ENCODE peak calls at places on chromosomes 1 and 21, in seven cellular contexts. W is iris pigment epithelial cell, B is immature natural killer cell, A is Ammon's horn, V is posterior vena cava, Z is IMR-90, G is SK-N-SH. P is an unnamed sample.

GRCh38 chr1:154624756-154625643 is 17.0 kb upstream of the ADAR start:
- DNase-seq in W (peak), B (no peak), A (no peak), V (no peak), Z (peak), G (no peak), P (no peak)

GRCh38 chr1:241870290-241870689 is 22.3 kb downstream of the EXO1 start:
- DNase-seq in W (no peak), B (no peak), A (no peak), V (no peak), Z (no peak), G (no peak), P (no peak)

GRCh38 chr21:42003051-42003461 is 7.1 kb downstream of the ZBTB21 start:
- DNase-seq in W (peak), B (no peak), A (no peak), V (no peak), Z (peak), G (no peak), P (no peak)

GRCh38 chr1:183281039-183281438 is 95.0 kb downstream of the LAMC2 start:
- DNase-seq in W (peak), B (no peak), A (no peak), V (peak), Z (peak), G (no peak), P (no peak)

GRCh38 chr1:183349201-183349711 is 68.9 kb downstream of the NMNAT2 start:
- DNase-seq in W (peak), B (no peak), A (peak), V (no peak), Z (peak), G (no peak), P (no peak)

GRCh38 chr1:4058706-4059105 is 158.6 kb upstream of the C1orf174 start:
- DNase-seq in W (no peak), B (no peak), A (no peak), V (no peak), Z (no peak), G (no peak), P (peak)

GRCh38 chr1:205497351-205497750 is 7.1 kb upstream of the CDK18 start:
- DNase-seq in W (no peak), B (no peak), A (no peak), V (no peak), Z (no peak), G (no peak), P (no peak)

GRCh38 chr1:46246548-46247432 is 773 bp upstream of the RAD54L start:
- DNase-seq in W (peak), B (no peak), A (no peak), V (peak), Z (peak), G (peak), P (peak)

GRCh38 chr21:44666401-44667320 is at the start of gene KRTAP12-2:
- DNase-seq in W (no peak), B (no peak), A (no peak), V (no peak), Z (no peak), G (no peak), P (no peak)

GRCh38 chr1:235946570-235946981 is 79.9 kb upstream of the LYST start:
- DNase-seq in W (peak), B (no peak), A (no peak), V (no peak), Z (peak), G (no peak), P (no peak)

GRCh38 chr1:118253310-118253903 is 68.4 kb upstream of the SPAG17 start:
- DNase-seq in W (no peak), B (no peak), A (no peak), V (no peak), Z (no peak), G (no peak), P (no peak)

GRCh38 chr1:228349701-228350171 is 56.9 kb downstream of the TRIM11 start:
- DNase-seq in W (no peak), B (no peak), A (no peak), V (peak), Z (no peak), G (no peak), P (no peak)

GRCh38 chr1:12600335-12600734 is 17.7 kb downstream of the DHRS3 start:
- DNase-seq in W (no peak), B (no peak), A (peak), V (peak), Z (no peak), G (no peak), P (no peak)

GRCh38 chr1:15900662-15901279 is 53.3 kb downstream of the SPEN start:
- DNase-seq in W (no peak), B (no peak), A (peak), V (no peak), Z (no peak), G (no peak), P (no peak)

GRCh38 chr1:94463765-94464330 is 45.7 kb downstream of the ABCD3 start:
- DNase-seq in W (peak), B (peak), A (peak), V (no peak), Z (peak), G (peak), P (peak)

GRCh38 chr21:45451771-45452182 is 46.8 kb downstream of the COL18A1 start:
- DNase-seq in W (no peak), B (no peak), A (no peak), V (peak), Z (no peak), G (no peak), P (no peak)

GRCh38 chr1:112841825-112842224 is 114.2 kb downstream of the SLC16A1 start:
- DNase-seq in W (no peak), B (no peak), A (peak), V (no peak), Z (no peak), G (no peak), P (no peak)

GRCh38 chr1:211688421-211688820 is 13.0 kb upstream of the NEK2 start:
- DNase-seq in W (no peak), B (no peak), A (no peak), V (no peak), Z (no peak), G (no peak), P (no peak)

GRCh38 chr1:18951416-18951815 is 5.1 kb downstream of the IFFO2 start:
- DNase-seq in W (no peak), B (no peak), A (no peak), V (no peak), Z (no peak), G (no peak), P (no peak)

GRCh38 chr1:189986521-189986920 is 491.1 kb downstream of the BRINP3 start:
- DNase-seq in W (no peak), B (no peak), A (no peak), V (no peak), Z (no peak), G (no peak), P (no peak)

GRCh38 chr1:36134031-36134430 is 9.0 kb upstream of the COL8A2 start:
- DNase-seq in W (no peak), B (no peak), A (no peak), V (no peak), Z (no peak), G (peak), P (no peak)

GRCh38 chr1:32761253-32761877 is 55.8 kb downstream of the YARS1 start:
- DNase-seq in W (peak), B (no peak), A (no peak), V (no peak), Z (peak), G (peak), P (no peak)

GRCh38 chr1:162056043-162056442 is 13.4 kb upstream of the NOS1AP start:
- DNase-seq in W (peak), B (peak), A (peak), V (peak), Z (peak), G (peak), P (no peak)

GRCh38 chr21:46634427-46634826 is 1.0 kb upstream of the PRMT2 start:
- DNase-seq in W (no peak), B (no peak), A (no peak), V (no peak), Z (no peak), G (no peak), P (no peak)

GRCh38 chr1:93662481-93663190 is 19.0 kb downstream of the BCAR3 start:
- DNase-seq in W (peak), B (no peak), A (no peak), V (no peak), Z (peak), G (no peak), P (no peak)

GRCh38 chr1:81801834-81802531 is 1.2 kb downstream of the ADGRL2 start:
- DNase-seq in W (peak), B (no peak), A (peak), V (peak), Z (peak), G (peak), P (no peak)

GRCh38 chr1:177746168-177746567 is 223.7 kb downstream of the SEC16B start:
- DNase-seq in W (no peak), B (no peak), A (no peak), V (no peak), Z (no peak), G (no peak), P (no peak)

GRCh38 chr1:230067441-230067870 is 418 bp downstream of the GALNT2 start:
- DNase-seq in W (peak), B (no peak), A (peak), V (peak), Z (no peak), G (peak), P (no peak)

GRCh38 chr1:12709696-12710095 is 6.2 kb upstream of the AADACL3 start:
- DNase-seq in W (no peak), B (no peak), A (no peak), V (no peak), Z (no peak), G (no peak), P (no peak)

GRCh38 chr1:239899747-239900146 is 191.9 kb upstream of the FMN2 start:
- DNase-seq in W (no peak), B (no peak), A (no peak), V (no peak), Z (no peak), G (no peak), P (no peak)

GRCh38 chr1:64540265-64540791 is 70.4 kb downstream of the CACHD1 start:
- DNase-seq in W (peak), B (no peak), A (no peak), V (no peak), Z (no peak), G (no peak), P (peak)

GRCh38 chr1:59128784-59129227 is 168.1 kb upstream of the FGGY start:
- DNase-seq in W (no peak), B (no peak), A (no peak), V (no peak), Z (peak), G (no peak), P (no peak)

GRCh38 chr1:221439008-221439733 is 302.7 kb downstream of the DUSP10 start:
- DNase-seq in W (peak), B (peak), A (peak), V (no peak), Z (peak), G (no peak), P (no peak)

GRCh38 chr1:201059871-201060555 is 36.5 kb upstream of the KIF21B start:
- DNase-seq in W (peak), B (no peak), A (peak), V (no peak), Z (no peak), G (no peak), P (no peak)

GRCh38 chr1:92975551-92976232 is 14.4 kb upstream of the DIPK1A start:
- DNase-seq in W (no peak), B (no peak), A (peak), V (no peak), Z (no peak), G (no peak), P (no peak)

P was measured in Jurkat, Clone E6-1.